ENCODE peak calls at places on chromosome 7, in seven cellular contexts. One of them, this sample, is unnamed.

GRCh38 chr7:18860226-18860625 is 257.2 kb downstream of the TWIST1 start:
- DNase-seq in EH: no peak
- DNase-seq in neural crest cell: no peak
- DNase-seq in endothelial cell: no peak
- DNase-seq in H54: no peak
- DNase-seq in mesothelial cell of epicardium: no peak
- DNase-seq in AG08395: no peak
- DNase-seq in this sample: no peak

GRCh38 chr7:1638113-1638726 is 31.9 kb upstream of the ELFN1 start:
- DNase-seq in EH: no peak
- DNase-seq in neural crest cell: no peak
- DNase-seq in endothelial cell: no peak
- DNase-seq in H54: no peak
- DNase-seq in mesothelial cell of epicardium: no peak
- DNase-seq in AG08395: no peak
- DNase-seq in this sample: no peak

GRCh38 chr7:5248201-5248885 is 34.4 kb upstream of the SLC29A4 start:
- DNase-seq in EH: no peak
- DNase-seq in neural crest cell: no peak
- DNase-seq in endothelial cell: no peak
- DNase-seq in H54: no peak
- DNase-seq in mesothelial cell of epicardium: peak
- DNase-seq in AG08395: no peak
- DNase-seq in this sample: no peak

GRCh38 chr7:3992841-3993240 is 689.3 kb upstream of the FOXK1 start:
- DNase-seq in EH: no peak
- DNase-seq in neural crest cell: no peak
- DNase-seq in endothelial cell: no peak
- DNase-seq in H54: no peak
- DNase-seq in mesothelial cell of epicardium: no peak
- DNase-seq in AG08395: no peak
- DNase-seq in this sample: no peak

GRCh38 chr7:139426258-139427028 is 57.0 kb downstream of the KLRG2 start:
- DNase-seq in EH: peak
- DNase-seq in neural crest cell: no peak
- DNase-seq in endothelial cell: no peak
- DNase-seq in H54: no peak
- DNase-seq in mesothelial cell of epicardium: no peak
- DNase-seq in AG08395: no peak
- DNase-seq in this sample: no peak

GRCh38 chr7:43735802-43736603 is 6.7 kb upstream of the COA1 start:
- DNase-seq in EH: peak
- DNase-seq in neural crest cell: no peak
- DNase-seq in endothelial cell: no peak
- DNase-seq in H54: no peak
- DNase-seq in mesothelial cell of epicardium: no peak
- DNase-seq in AG08395: no peak
- DNase-seq in this sample: no peak

GRCh38 chr7:44103941-44104879 is at the start of gene AEBP1:
- DNase-seq in EH: peak
- DNase-seq in neural crest cell: peak
- DNase-seq in endothelial cell: peak
- DNase-seq in H54: no peak
- DNase-seq in mesothelial cell of epicardium: no peak
- DNase-seq in AG08395: peak
- DNase-seq in this sample: peak

GRCh38 chr7:130369110-130369711 is 11.1 kb upstream of the CPA1 start:
- DNase-seq in EH: peak
- DNase-seq in neural crest cell: no peak
- DNase-seq in endothelial cell: no peak
- DNase-seq in H54: no peak
- DNase-seq in mesothelial cell of epicardium: no peak
- DNase-seq in AG08395: peak
- DNase-seq in this sample: no peak

GRCh38 chr7:94439893-94440381 is 45.2 kb downstream of the COL1A2 start:
- DNase-seq in EH: peak
- DNase-seq in neural crest cell: no peak
- DNase-seq in endothelial cell: no peak
- DNase-seq in H54: no peak
- DNase-seq in mesothelial cell of epicardium: no peak
- DNase-seq in AG08395: no peak
- DNase-seq in this sample: no peak

GRCh38 chr7:37083311-37084096 is 359.2 kb upstream of the AOAH start:
- DNase-seq in EH: peak
- DNase-seq in neural crest cell: no peak
- DNase-seq in endothelial cell: no peak
- DNase-seq in H54: no peak
- DNase-seq in mesothelial cell of epicardium: no peak
- DNase-seq in AG08395: peak
- DNase-seq in this sample: no peak

GRCh38 chr7:130936202-130936931 is 202.4 kb upstream of the KLF14 start:
- DNase-seq in EH: no peak
- DNase-seq in neural crest cell: no peak
- DNase-seq in endothelial cell: no peak
- DNase-seq in H54: no peak
- DNase-seq in mesothelial cell of epicardium: no peak
- DNase-seq in AG08395: no peak
- DNase-seq in this sample: no peak

GRCh38 chr7:100087055-100087750 is 1.6 kb upstream of the COPS6 start:
- DNase-seq in EH: peak
- DNase-seq in neural crest cell: no peak
- DNase-seq in endothelial cell: no peak
- DNase-seq in H54: peak
- DNase-seq in mesothelial cell of epicardium: no peak
- DNase-seq in AG08395: peak
- DNase-seq in this sample: no peak

GRCh38 chr7:27160147-27160545 is 3.7 kb upstream of the HOXA7 start:
- DNase-seq in EH: no peak
- DNase-seq in neural crest cell: no peak
- DNase-seq in endothelial cell: no peak
- DNase-seq in H54: no peak
- DNase-seq in mesothelial cell of epicardium: peak
- DNase-seq in AG08395: no peak
- DNase-seq in this sample: no peak

GRCh38 chr7:12373580-12374263 is 29.9 kb downstream of the VWDE start:
- DNase-seq in EH: no peak
- DNase-seq in neural crest cell: no peak
- DNase-seq in endothelial cell: no peak
- DNase-seq in H54: no peak
- DNase-seq in mesothelial cell of epicardium: no peak
- DNase-seq in AG08395: no peak
- DNase-seq in this sample: no peak

GRCh38 chr7:117090820-117091219 is 137.5 kb downstream of the ST7 start:
- DNase-seq in EH: no peak
- DNase-seq in neural crest cell: no peak
- DNase-seq in endothelial cell: no peak
- DNase-seq in H54: no peak
- DNase-seq in mesothelial cell of epicardium: no peak
- DNase-seq in AG08395: no peak
- DNase-seq in this sample: no peak

GRCh38 chr7:5596046-5596895 is 172.6 kb upstream of the TNRC18 start:
- DNase-seq in EH: peak
- DNase-seq in neural crest cell: no peak
- DNase-seq in endothelial cell: peak
- DNase-seq in H54: peak
- DNase-seq in mesothelial cell of epicardium: no peak
- DNase-seq in AG08395: peak
- DNase-seq in this sample: no peak

GRCh38 chr7:2612445-2613112 is 19.2 kb upstream of the TTYH3 start:
- DNase-seq in EH: no peak
- DNase-seq in neural crest cell: no peak
- DNase-seq in endothelial cell: no peak
- DNase-seq in H54: no peak
- DNase-seq in mesothelial cell of epicardium: no peak
- DNase-seq in AG08395: no peak
- DNase-seq in this sample: no peak

GRCh38 chr7:142626420-142627035 is 122.7 kb upstream of the PRSS1 start:
- DNase-seq in EH: peak
- DNase-seq in neural crest cell: peak
- DNase-seq in endothelial cell: peak
- DNase-seq in H54: peak
- DNase-seq in mesothelial cell of epicardium: no peak
- DNase-seq in AG08395: peak
- DNase-seq in this sample: peak

GRCh38 chr7:26704036-26704435 is 160.4 kb downstream of the SKAP2 start:
- DNase-seq in EH: no peak
- DNase-seq in neural crest cell: no peak
- DNase-seq in endothelial cell: no peak
- DNase-seq in H54: no peak
- DNase-seq in mesothelial cell of epicardium: no peak
- DNase-seq in AG08395: no peak
- DNase-seq in this sample: no peak

GRCh38 chr7:77800158-77800557 is 1.6 kb downstream of the PHTF2 start:
- DNase-seq in EH: peak
- DNase-seq in neural crest cell: no peak
- DNase-seq in endothelial cell: no peak
- DNase-seq in H54: no peak
- DNase-seq in mesothelial cell of epicardium: no peak
- DNase-seq in AG08395: no peak
- DNase-seq in this sample: no peak

GRCh38 chr7:84524714-84525694 is 330.4 kb upstream of the SEMA3A start:
- DNase-seq in EH: peak
- DNase-seq in neural crest cell: no peak
- DNase-seq in endothelial cell: no peak
- DNase-seq in H54: no peak
- DNase-seq in mesothelial cell of epicardium: no peak
- DNase-seq in AG08395: peak
- DNase-seq in this sample: no peak

GRCh38 chr7:151088856-151089699 is 2.8 kb downstream of the AGAP3 start:
- DNase-seq in EH: peak
- DNase-seq in neural crest cell: no peak
- DNase-seq in endothelial cell: peak
- DNase-seq in H54: no peak
- DNase-seq in mesothelial cell of epicardium: no peak
- DNase-seq in AG08395: peak
- DNase-seq in this sample: no peak

GRCh38 chr7:73437091-73437490 is 3.5 kb downstream of the FZD9 start:
- DNase-seq in EH: no peak
- DNase-seq in neural crest cell: no peak
- DNase-seq in endothelial cell: no peak
- DNase-seq in H54: no peak
- DNase-seq in mesothelial cell of epicardium: no peak
- DNase-seq in AG08395: no peak
- DNase-seq in this sample: no peak

GRCh38 chr7:31087351-31087750 is 35.2 kb downstream of the ADCYAP1R1 start:
- DNase-seq in EH: no peak
- DNase-seq in neural crest cell: no peak
- DNase-seq in endothelial cell: no peak
- DNase-seq in H54: no peak
- DNase-seq in mesothelial cell of epicardium: no peak
- DNase-seq in AG08395: no peak
- DNase-seq in this sample: no peak

GRCh38 chr7:44393238-44394111 is 68.1 kb upstream of the CAMK2B start:
- DNase-seq in EH: no peak
- DNase-seq in neural crest cell: no peak
- DNase-seq in endothelial cell: no peak
- DNase-seq in H54: no peak
- DNase-seq in mesothelial cell of epicardium: no peak
- DNase-seq in AG08395: no peak
- DNase-seq in this sample: no peak

GRCh38 chr7:87003872-87004798 is 55.3 kb downstream of the ELAPOR2 start:
- DNase-seq in EH: peak
- DNase-seq in neural crest cell: peak
- DNase-seq in endothelial cell: no peak
- DNase-seq in H54: no peak
- DNase-seq in mesothelial cell of epicardium: no peak
- DNase-seq in AG08395: no peak
- DNase-seq in this sample: no peak

GRCh38 chr7:51647486-51647885 is 330.9 kb upstream of the COBL start:
- DNase-seq in EH: no peak
- DNase-seq in neural crest cell: no peak
- DNase-seq in endothelial cell: no peak
- DNase-seq in H54: no peak
- DNase-seq in mesothelial cell of epicardium: no peak
- DNase-seq in AG08395: no peak
- DNase-seq in this sample: no peak

GRCh38 chr7:85310301-85310700 is 123.4 kb upstream of the SEMA3D start:
- DNase-seq in EH: no peak
- DNase-seq in neural crest cell: no peak
- DNase-seq in endothelial cell: no peak
- DNase-seq in H54: no peak
- DNase-seq in mesothelial cell of epicardium: no peak
- DNase-seq in AG08395: no peak
- DNase-seq in this sample: no peak

GRCh38 chr7:45007571-45008328 is 7.7 kb downstream of the CCM2 start:
- DNase-seq in EH: no peak
- DNase-seq in neural crest cell: no peak
- DNase-seq in endothelial cell: no peak
- DNase-seq in H54: no peak
- DNase-seq in mesothelial cell of epicardium: no peak
- DNase-seq in AG08395: no peak
- DNase-seq in this sample: no peak

This sample was measured in NCI-H1930.